ENCODE peak calls at places on chromosomes 11 and 22, in eight cellular contexts. J is sciatic nerve; D is stimulated activated CD4-positive, alpha-beta T cell treated with anti-CD3 and anti-CD28 coated beads, Interleukin-1b, Interleukin-23, amount 100 ng/mL, for 1 hour; N is adrenal gland; V is effector memory CD8-positive, alpha-beta T cell; R is hepatocyte; W is stimulated activated CD8-positive, alpha-beta memory T cell treated with anti-CD3 and anti-CD28 coated beads, Interleukin-4, amount 100 ng/mL, for 1 hour; Q is left colon. K is an unnamed sample.

GRCh38 chr11:95699631-95700470 is 89.7 kb downstream of the FAM76B start:
- DNase-seq in J (no peak), D (no peak), N (no peak), V (no peak), R (no peak), W (no peak), Q (no peak), K (no peak)

GRCh38 chr22:39343259-39344045 is 6.3 kb upstream of the SYNGR1 start:
- DNase-seq in J (peak; percentile 77), D (no peak), N (peak; percentile 67), V (peak; percentile 46), R (peak; percentile 85), W (no peak), Q (peak; percentile 67), K (no peak)

GRCh38 chr11:72655014-72655413 is 19.2 kb downstream of the PDE2A start:
- DNase-seq in J (no peak), D (no peak), N (no peak), V (no peak), R (no peak), W (no peak), Q (no peak), K (no peak)

GRCh38 chr22:18056802-18057474 is 20.9 kb upstream of the PEX26 start:
- DNase-seq in J (no peak), D (no peak), N (peak; percentile 46), V (no peak), R (no peak), W (no peak), Q (peak; percentile 35), K (no peak)

GRCh38 chr11:44192701-44193100 is 97.2 kb downstream of the EXT2 start:
- DNase-seq in J (no peak), D (no peak), N (no peak), V (no peak), R (no peak), W (no peak), Q (no peak), K (no peak)

GRCh38 chr22:22576244-22576988 is 17.4 kb upstream of the PRAME start:
- DNase-seq in J (no peak), D (no peak), N (peak; percentile 59), V (no peak), R (peak; percentile 76), W (no peak), Q (peak; percentile 60), K (no peak)

GRCh38 chr11:128288368-128288767 is 299.0 kb downstream of the ETS1 start:
- DNase-seq in J (no peak), D (no peak), N (no peak), V (no peak), R (no peak), W (no peak), Q (no peak), K (no peak)

GRCh38 chr11:22703561-22703960 is 37.1 kb downstream of the GAS2 start:
- DNase-seq in J (no peak), D (no peak), N (no peak), V (no peak), R (peak; percentile 27), W (no peak), Q (no peak), K (no peak)

GRCh38 chr11:87454246-87454645 is 416.5 kb downstream of the TMEM135 start:
- DNase-seq in J (no peak), D (no peak), N (no peak), V (no peak), R (no peak), W (no peak), Q (peak; percentile 26), K (no peak)

GRCh38 chr11:129720156-129720555 is 95.5 kb upstream of the TMEM45B start:
- DNase-seq in J (no peak), D (no peak), N (no peak), V (no peak), R (no peak), W (no peak), Q (no peak), K (no peak)

GRCh38 chr11:30876228-30876627 is 290.1 kb upstream of the MPPED2 start:
- DNase-seq in J (no peak), D (no peak), N (no peak), V (no peak), R (no peak), W (no peak), Q (no peak), K (no peak)

GRCh38 chr11:96341237-96342130 is 1.5 kb downstream of the MAML2 start:
- DNase-seq in J (peak; percentile 76), D (no peak), N (peak; percentile 46), V (peak; percentile 69), R (peak; percentile 57), W (peak; percentile 44), Q (peak; percentile 75), K (peak; percentile 41)

GRCh38 chr11:33703771-33704170 is 3.1 kb upstream of the C11orf91 start:
- DNase-seq in J (peak; percentile 59), D (no peak), N (peak; percentile 71), V (no peak), R (no peak), W (no peak), Q (no peak), K (no peak)

GRCh38 chr22:49657275-49657973 is 170.2 kb downstream of the BRD1 start:
- DNase-seq in J (peak; percentile 74), D (peak; percentile 62), N (peak; percentile 54), V (peak; percentile 46), R (no peak), W (peak; percentile 50), Q (peak; percentile 62), K (peak; percentile 23)

GRCh38 chr11:115504279-115505158 is at the start of gene CADM1:
- DNase-seq in J (peak; percentile 94), D (peak; percentile 49), N (peak; percentile 97), V (peak; percentile 79), R (peak; percentile 98), W (peak; percentile 65), Q (peak; percentile 92), K (peak; percentile 32)

GRCh38 chr11:74320538-74320937 is 9.1 kb upstream of the P4HA3 start:
- DNase-seq in J (no peak), D (no peak), N (no peak), V (no peak), R (no peak), W (no peak), Q (no peak), K (no peak)

GRCh38 chr11:119303227-119303718 is 13.7 kb downstream of the MCAM start:
- DNase-seq in J (no peak), D (no peak), N (no peak), V (no peak), R (no peak), W (no peak), Q (no peak), K (no peak)

GRCh38 chr11:9053631-9054030 is 37.8 kb downstream of the SCUBE2 start:
- DNase-seq in J (no peak), D (no peak), N (no peak), V (no peak), R (no peak), W (no peak), Q (no peak), K (no peak)

GRCh38 chr22:28505416-28506156 is 174.1 kb downstream of the TTC28 start:
- DNase-seq in J (peak; percentile 52), D (no peak), N (no peak), V (no peak), R (no peak), W (no peak), Q (no peak), K (no peak)

GRCh38 chr22:34105461-34106062 is 185.3 kb upstream of the LARGE1 start:
- DNase-seq in J (peak; percentile 73), D (no peak), N (peak; percentile 55), V (no peak), R (peak; percentile 69), W (no peak), Q (peak; percentile 71), K (no peak)

K was measured in activated CD4-positive, CD25-positive, alpha-beta regulatory T cell.